ENCODE peak calls at places on chromosomes 16 and 17, in ten cellular contexts. L is heart right ventricle, N is osteoblast, B is mammary epithelial cell, O is upper lobe of right lung, V is lung, P is HCT116, F is SK-N-SH, Y is left lung, H is esophagus squamous epithelium. S is an unnamed sample. For H3K36me3, the result is how much of the 10 kb centered on the place peaks cover.

GRCh38 chr17:3979276-3979583 is 15.0 kb upstream of the ATP2A3 start:
- DNase-seq in N (peak), Y (no peak), H (no peak), B (no peak), V (no peak), L (no peak), F (peak), O (no peak), P (no peak), S (no peak)

GRCh38 chr17:55420776-55421178 is 858 bp downstream of the MMD start:
- DNase-seq in B (peak), F (peak), H (no peak), N (peak), L (peak), Y (peak), O (peak), P (no peak), V (peak), S (peak)

GRCh38 chr16:30924086-30924714 is 828 bp downstream of the FBXL19 start:
- DNase-seq in V (no peak), P (no peak), F (peak), L (no peak), O (no peak), B (no peak), Y (peak), N (peak), H (no peak), S (no peak)

GRCh38 chr16:67100569-67101300 is 9.0 kb upstream of the PHAF1 start:
- DNase-seq in P (no peak), B (no peak), F (peak), N (peak), Y (no peak), V (no peak), L (no peak), O (no peak), H (no peak), S (no peak)

GRCh38 chr17:1555618-1556471 is 6.7 kb downstream of the PITPNA start:
- DNase-seq in P (no peak), Y (peak), L (no peak), O (no peak), N (peak), B (no peak), F (no peak), H (no peak), V (peak), S (no peak)

GRCh38 chr16:83838151-83838550 is 30.4 kb downstream of the HSBP1 start:
- DNase-seq in Y (no peak), V (no peak), H (no peak), N (no peak), F (no peak), L (no peak), P (no peak), B (no peak), O (no peak), S (no peak)

GRCh38 chr17:34781571-34782108 is 179.6 kb downstream of the CCT6B start:
- DNase-seq in Y (no peak), N (no peak), L (no peak), O (no peak), V (no peak), H (no peak), P (no peak), B (no peak), F (peak), S (no peak)

GRCh38 chr16:3669067-3669466 is 14.6 kb downstream of the DNASE1 start:
- DNase-seq in P (no peak), N (no peak), H (no peak), B (no peak), F (no peak), V (no peak), O (no peak), L (no peak), Y (no peak), S (no peak)

GRCh38 chr16:27772093-27772820 is 222.3 kb downstream of the KATNIP start:
- DNase-seq in B (no peak), H (no peak), P (no peak), V (no peak), O (no peak), F (no peak), N (peak), Y (no peak), L (no peak), S (no peak)

DNA sequence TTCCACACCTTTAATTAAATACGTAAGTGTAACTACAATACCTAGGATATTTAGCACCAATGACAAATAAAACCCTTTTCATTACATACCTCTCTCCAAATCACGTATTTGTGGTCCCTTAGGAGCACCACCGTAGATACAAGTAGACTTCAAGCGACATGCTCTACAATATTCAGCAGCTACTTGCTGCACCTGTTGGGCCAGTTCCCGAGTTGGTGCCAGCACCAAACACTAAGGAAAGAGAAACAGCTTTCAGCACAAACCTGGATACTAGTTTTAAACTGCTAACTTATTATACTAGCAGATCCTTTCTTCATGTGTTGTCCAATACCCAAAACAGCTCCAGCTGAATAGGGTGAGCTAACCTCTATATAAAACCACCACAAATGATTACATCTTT is 2.7 kb downstream of the DDX5 start:
- DNase-seq in P (no peak), B (no peak), H (no peak), O (no peak), V (no peak), N (no peak), Y (no peak), F (no peak), L (no peak), S (no peak)
- H3K36me3 ChIP-seq in P (half or more), B (half or more), H (under half), O (half or more), V (under half), N (half or more), Y (half or more), F (half or more), L (under half), S (half or more)

GRCh38 chr17:81586096-81586495 is 33.9 kb upstream of the FAAP100 start:
- DNase-seq in F (no peak), P (no peak), O (no peak), N (no peak), L (no peak), B (no peak), Y (no peak), V (no peak), H (no peak), S (no peak)

GRCh38 chr17:81589612-81590011 is 37.5 kb upstream of the FAAP100 start:
- DNase-seq in L (no peak), N (no peak), O (no peak), B (no peak), H (no peak), Y (no peak), V (no peak), F (no peak), P (no peak), S (no peak)

GRCh38 chr17:81593105-81593871 is 41.1 kb upstream of the FAAP100 start:
- DNase-seq in O (no peak), B (no peak), N (no peak), L (no peak), V (no peak), P (no peak), F (no peak), H (no peak), Y (no peak), S (no peak)

GRCh38 chr17:81590121-81590520 is 38.0 kb upstream of the FAAP100 start:
- DNase-seq in N (no peak), O (no peak), H (no peak), V (no peak), F (no peak), B (no peak), Y (no peak), L (no peak), P (no peak), S (no peak)

GRCh38 chr17:81591971-81592370 is 39.8 kb upstream of the FAAP100 start:
- DNase-seq in N (no peak), V (no peak), L (no peak), O (no peak), P (no peak), Y (no peak), B (no peak), H (no peak), F (no peak), S (no peak)
- H3K36me3 ChIP-seq in N (half or more), V (under half), L (under half), O (half or more), P (half or more), Y (half or more), B (under half), H (half or more), F (half or more), S (half or more)

DNA sequence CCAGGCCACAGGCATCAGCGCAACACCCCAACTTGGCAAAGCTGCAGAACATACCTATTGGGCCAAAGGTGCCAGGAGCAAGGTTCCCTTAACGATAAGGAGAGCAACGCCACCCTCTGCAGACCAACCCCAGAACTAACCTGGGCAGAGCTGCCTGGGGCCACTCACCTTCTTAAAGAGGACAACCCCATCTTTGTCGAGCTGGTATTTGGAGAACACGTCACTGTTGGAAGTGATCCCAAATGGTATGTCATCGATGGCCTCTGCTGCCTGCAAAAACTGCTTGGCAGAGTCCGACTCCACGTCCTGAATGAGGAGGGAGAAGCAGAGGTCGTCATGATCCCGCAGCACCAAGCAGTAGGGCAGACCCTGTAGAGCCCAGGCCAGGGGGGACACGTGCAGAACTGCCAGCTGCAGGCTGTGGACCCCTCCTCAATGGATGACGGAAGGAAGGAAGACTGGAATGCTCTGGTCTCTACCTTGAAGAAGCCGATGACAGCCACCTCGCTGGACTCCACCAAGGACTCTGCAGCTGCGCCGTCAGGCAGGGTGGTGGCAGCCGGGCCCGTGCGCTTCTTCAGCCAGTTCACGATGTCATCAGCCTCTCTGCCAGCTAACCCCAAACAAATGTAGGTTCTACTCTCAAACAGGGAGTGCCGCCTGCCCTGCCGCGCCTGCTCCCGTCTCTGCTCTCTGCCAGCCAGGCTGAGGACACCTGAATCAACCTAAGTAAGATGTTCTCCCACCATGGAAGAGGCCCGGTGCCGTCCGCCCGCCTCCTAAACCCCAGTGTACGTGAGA is 5.2 kb downstream of the P4HB start:
- DNase-seq in B (peak), O (no peak), P (no peak), V (no peak), H (no peak), L (no peak), F (peak), N (peak), Y (no peak), S (peak)
- H3K36me3 ChIP-seq in B (under half), O (half or more), P (half or more), V (under half), H (under half), L (under half), F (half or more), N (half or more), Y (half or more), S (half or more)

GRCh38 chr17:50141026-50141749 is 9.3 kb downstream of the PPP1R9B start:
- DNase-seq in F (no peak), N (peak), H (no peak), P (no peak), B (no peak), O (no peak), L (no peak), Y (no peak), V (no peak), S (no peak)
- H3K36me3 ChIP-seq in F (half or more), N (half or more), H (half or more), P (half or more), B (under half), O (half or more), L (under half), Y (half or more), V (under half), S (half or more)

GRCh38 chr16:1506494-1507213 is 13.5 kb downstream of the TELO2 start:
- DNase-seq in O (no peak), Y (no peak), H (no peak), N (peak), L (no peak), B (no peak), F (no peak), P (no peak), V (no peak), S (no peak)

GRCh38 chr16:1509307-1510221 is 16.4 kb downstream of the TELO2 start:
- DNase-seq in Y (no peak), N (no peak), F (no peak), V (no peak), B (no peak), O (no peak), H (no peak), P (no peak), L (peak), S (no peak)

GRCh38 chr16:1510272-1510671 is 17.1 kb downstream of the TELO2 start:
- DNase-seq in L (no peak), P (no peak), H (no peak), F (no peak), Y (no peak), B (no peak), O (no peak), V (no peak), N (no peak), S (no peak)

GRCh38 chr16:1510941-1511351 is 17.8 kb downstream of the TELO2 start:
- DNase-seq in Y (no peak), O (no peak), H (no peak), N (no peak), F (no peak), B (no peak), L (no peak), V (no peak), P (no peak), S (no peak)

DNA sequence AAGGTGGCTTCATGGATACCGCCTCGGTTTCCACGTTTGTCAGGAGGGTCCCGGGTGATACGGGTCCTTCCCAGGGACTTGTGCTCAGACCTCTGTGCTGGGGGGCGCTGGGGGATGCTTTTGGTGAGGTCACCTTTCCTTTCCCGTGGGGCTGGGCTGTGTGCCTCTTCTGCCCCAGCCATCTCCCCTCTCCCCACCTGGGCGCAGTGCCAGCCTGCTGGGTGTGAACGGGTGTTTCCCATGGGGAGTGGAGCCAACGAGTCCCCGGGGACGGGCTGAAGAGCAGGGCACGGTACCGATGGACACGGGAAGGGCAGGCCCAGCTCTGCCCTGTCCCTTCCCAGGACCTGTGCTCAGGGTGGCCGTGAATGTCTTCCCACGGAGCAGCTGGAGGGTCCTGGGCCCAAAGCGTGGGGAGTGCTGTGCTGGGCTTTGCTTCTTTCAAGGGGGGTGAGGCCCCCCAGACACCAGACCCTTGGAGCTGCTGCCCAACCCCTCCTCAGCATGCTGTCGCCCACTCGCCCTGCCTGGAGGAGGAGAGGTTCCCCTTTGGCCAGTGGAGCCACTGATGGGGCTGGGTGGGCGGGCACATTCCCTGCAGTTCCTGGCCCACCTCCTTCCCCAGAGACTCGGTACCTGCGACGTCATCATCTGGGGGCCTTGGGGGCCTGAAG is 15.5 kb downstream of the TELO2 start:
- DNase-seq in F (no peak), Y (no peak), P (no peak), N (no peak), B (no peak), V (no peak), L (no peak), O (no peak), H (no peak), S (no peak)
- H3K36me3 ChIP-seq in F (under half), Y (half or more), P (under half), N (under half), B (under half), V (under half), L (under half), O (under half), H (under half), S (half or more)